ENCODE peak calls at places on chromosomes 6 and 20, in six cellular contexts. V is fibroblast of mammary gland, M is GM06990, T is Ammon's horn, Q is posterior vena cava, K is GM13976. G is an unnamed sample.

GRCh38 chr6:134240664-134241431 is 77.1 kb downstream of the SGK1 start:
- DNase-seq in Q (peak; percentile 92), V (no peak), K (no peak), T (peak; percentile 65), M (no peak), G (no peak)

GRCh38 chr6:11934638-11935037 is 77.5 kb upstream of the HIVEP1 start:
- DNase-seq in K (no peak), Q (no peak), V (no peak), M (no peak), T (no peak), G (no peak)

GRCh38 chr6:5905431-5906339 is 101.0 kb downstream of the NRN1 start:
- DNase-seq in M (no peak), V (peak; percentile 97), T (peak; percentile 70), K (no peak), Q (peak; percentile 96), G (peak; percentile 99)

GRCh38 chr6:166997768-166998255 is 1.4 kb upstream of the CEP43 start:
- DNase-seq in V (peak; percentile 75), M (peak; percentile 63), T (peak; percentile 50), K (peak; percentile 48), Q (peak; percentile 84), G (peak; percentile 92)

GRCh38 chr6:37134622-37135191 is 35.2 kb upstream of the PIM1 start:
- DNase-seq in M (no peak), V (peak; percentile 98), T (no peak), Q (no peak), K (no peak), G (peak; percentile 98)

GRCh38 chr20:2616634-2617033 is 35.8 kb upstream of the NOP56 start:
- DNase-seq in M (no peak), Q (no peak), T (no peak), V (no peak), K (no peak), G (no peak)

GRCh38 chr6:121515615-121516265 is 80.3 kb downstream of the GJA1 start:
- DNase-seq in V (peak; percentile 10), K (no peak), Q (no peak), M (no peak), T (no peak), G (peak; percentile 45)

GRCh38 chr6:26576929-26577719 is 19.6 kb upstream of the ABT1 start:
- DNase-seq in V (peak; percentile 91), Q (no peak), T (peak; percentile 49), K (no peak), M (peak; percentile 45), G (peak; percentile 78)

GRCh38 chr20:52054123-52054522 is 137.5 kb downstream of the ZFP64 start:
- DNase-seq in T (no peak), V (no peak), K (no peak), Q (no peak), M (no peak), G (no peak)

GRCh38 chr6:105769987-105770386 is 316.1 kb upstream of the PRDM1 start:
- DNase-seq in T (no peak), Q (no peak), K (no peak), V (peak; percentile 72), M (no peak), G (peak; percentile 87)

GRCh38 chr6:150723857-150724256 is 124.2 kb downstream of the PLEKHG1 start:
- DNase-seq in T (no peak), Q (no peak), V (no peak), K (no peak), M (no peak), G (peak; percentile 10)

GRCh38 chr20:33910056-33910455 is 83.7 kb upstream of the RALY start:
- DNase-seq in Q (no peak), V (no peak), K (no peak), M (no peak), T (no peak), G (peak; percentile 8)

GRCh38 chr6:143721642-143722041 is 43.9 kb downstream of the PHACTR2 start:
- DNase-seq in M (no peak), V (no peak), Q (no peak), T (no peak), K (no peak), G (no peak)

GRCh38 chr6:129893513-129894098 is 32.5 kb upstream of the TMEM244 start:
- DNase-seq in V (peak; percentile 66), Q (no peak), M (no peak), K (no peak), T (no peak), G (peak; percentile 53)

GRCh38 chr20:40757087-40757486 is 68.1 kb upstream of the MAFB start:
- DNase-seq in M (no peak), Q (no peak), T (no peak), V (no peak), K (no peak), G (no peak)

GRCh38 chr6:105786449-105786848 is 299.7 kb upstream of the PRDM1 start:
- DNase-seq in K (no peak), M (no peak), Q (no peak), T (no peak), V (no peak), G (no peak)

GRCh38 chr6:39446909-39447308 is 124.4 kb upstream of the KCNK16 start:
- DNase-seq in K (no peak), Q (no peak), T (no peak), V (no peak), M (no peak), G (no peak)

GRCh38 chr6:4291453-4292403 is 156.4 kb upstream of the ECI2 start:
- DNase-seq in Q (no peak), M (no peak), V (peak; percentile 54), K (no peak), T (no peak), G (peak; percentile 71)

GRCh38 chr6:164398647-164399046 is 910.8 kb downstream of the C6orf118 start:
- DNase-seq in T (no peak), K (no peak), V (no peak), M (no peak), Q (no peak), G (no peak)

GRCh38 chr6:122184260-122184934 is 215.1 kb upstream of the HSF2 start:
- DNase-seq in K (no peak), T (peak; percentile 51), V (peak; percentile 54), Q (no peak), M (no peak), G (peak; percentile 67)

GRCh38 chr6:14272111-14273085 is 154.8 kb downstream of the CD83 start:
- DNase-seq in T (no peak), V (peak; percentile 10), M (no peak), Q (no peak), K (no peak), G (peak; percentile 52)

GRCh38 chr6:83633609-83634008 is 75.3 kb downstream of the SNAP91 start:
- DNase-seq in V (no peak), T (no peak), M (no peak), Q (no peak), K (no peak), G (no peak)

GRCh38 chr6:31479151-31479932 is 18.6 kb upstream of the MICB start:
- DNase-seq in T (no peak), M (no peak), V (no peak), Q (no peak), K (no peak), G (no peak)

GRCh38 chr6:37354526-37355384 is 972 bp downstream of the RNF8 start:
- DNase-seq in M (peak; percentile 24), Q (peak; percentile 80), K (peak; percentile 61), V (peak; percentile 15), T (no peak), G (peak; percentile 72)

GRCh38 chr20:61973515-61974356 is 91.9 kb downstream of the TAF4 start:
- DNase-seq in M (no peak), T (no peak), K (no peak), Q (no peak), V (no peak), G (no peak)

GRCh38 chr6:37607949-37608348 is 89.7 kb downstream of the MDGA1 start:
- DNase-seq in V (peak; percentile 22), T (no peak), M (no peak), K (no peak), Q (peak; percentile 4), G (peak; percentile 58)

GRCh38 chr6:110563711-110564110 is 87.3 kb upstream of the SLC22A16 start:
- DNase-seq in K (no peak), T (no peak), Q (no peak), V (no peak), M (no peak), G (no peak)

GRCh38 chr6:14857501-14857900 is 388.4 kb upstream of the JARID2 start:
- DNase-seq in M (no peak), V (no peak), K (peak; percentile 58), Q (peak; percentile 85), T (peak; percentile 20), G (no peak)

GRCh38 chr6:21354805-21355238 is 238.7 kb upstream of the SOX4 start:
- DNase-seq in V (no peak), Q (no peak), K (no peak), M (no peak), T (no peak), G (no peak)

GRCh38 chr6:129635396-129636164 is 74.4 kb downstream of the ARHGAP18 start:
- DNase-seq in K (no peak), T (no peak), M (no peak), V (peak; percentile 80), Q (no peak), G (peak; percentile 54)

GRCh38 chr6:16132909-16133308 is 4.0 kb downstream of the MYLIP start:
- DNase-seq in K (no peak), M (no peak), V (no peak), T (peak; percentile 37), Q (no peak), G (no peak)

GRCh38 chr6:29294499-29294914 is 7.0 kb upstream of the OR14J1 start:
- DNase-seq in Q (no peak), T (no peak), V (no peak), K (no peak), M (no peak), G (no peak)

GRCh38 chr6:147504848-147505247 is 3.6 kb upstream of the SAMD5 start:
- DNase-seq in Q (no peak), K (no peak), V (no peak), T (no peak), M (no peak), G (no peak)